ENCODE peak calls at places on chromosomes 13 and 19, in seven cellular contexts. I is AG10803; M is CD4-positive, alpha-beta T cell; C is left ventricle myocardium inferior; J is pancreas; R is HFFc6; E is osteoblast. U is an unnamed sample.

GRCh38 chr13:35548790-35549189 is 72.3 kb upstream of the MAB21L1 start:
- DNase-seq in E (no peak), R (no peak), C (no peak), J (no peak), I (no peak), M (no peak), U (no peak)

GRCh38 chr13:40665061-40665753 is 1.2 kb downstream of the FOXO1 start:
- DNase-seq in I (no peak), C (peak), R (no peak), J (peak), E (peak), M (peak), U (peak)

GRCh38 chr13:46165485-46166220 is 16.3 kb downstream of the LCP1 start:
- DNase-seq in C (no peak), I (no peak), E (no peak), M (no peak), J (no peak), R (no peak), U (peak)

GRCh38 chr13:99875391-99875790 is 96.2 kb downstream of the ZIC5 start:
- DNase-seq in R (no peak), J (no peak), E (no peak), I (no peak), C (no peak), M (no peak), U (no peak)

GRCh38 chr19:29216021-29216420 is 3.1 kb upstream of the UQCRFS1 start:
- DNase-seq in J (no peak), R (no peak), M (no peak), E (no peak), I (no peak), C (no peak), U (no peak)

GRCh38 chr19:48501446-48501960 is 10.1 kb downstream of the LMTK3 start:
- DNase-seq in J (peak), E (peak), R (no peak), I (no peak), C (no peak), M (peak), U (no peak)

GRCh38 chr19:5407356-5407755 is 47.9 kb upstream of the ZNRF4 start:
- DNase-seq in M (no peak), C (no peak), I (peak), J (no peak), R (peak), E (no peak), U (no peak)

GRCh38 chr19:35117017-35117570 is 1.5 kb downstream of the FXYD3 start:
- DNase-seq in J (no peak), M (no peak), E (no peak), C (no peak), R (no peak), I (no peak), U (no peak)

GRCh38 chr13:104085611-104086010 is 1019.4 kb upstream of the SLC10A2 start:
- DNase-seq in M (no peak), R (no peak), I (no peak), E (no peak), C (no peak), J (no peak), U (no peak)

GRCh38 chr19:17227798-17228367 is 1.9 kb downstream of the OCEL1 start:
- DNase-seq in J (no peak), R (no peak), I (no peak), M (no peak), E (peak), C (no peak), U (no peak)

GRCh38 chr19:34181111-34181864 is 9.0 kb downstream of the LSM14A start:
- DNase-seq in C (no peak), E (no peak), R (no peak), I (no peak), M (no peak), J (no peak), U (no peak)

GRCh38 chr13:99378985-99379734 is 72.0 kb upstream of the GPR183 start:
- DNase-seq in I (no peak), J (no peak), R (no peak), M (no peak), E (no peak), C (no peak), U (peak)

GRCh38 chr19:2983351-2984195 is 6.2 kb downstream of the TLE6 start:
- DNase-seq in C (peak), E (peak), I (peak), R (no peak), M (no peak), J (peak), U (peak)

GRCh38 chr19:16154557-16154956 is 11.1 kb downstream of the HSH2D start:
- DNase-seq in J (no peak), C (no peak), M (no peak), E (no peak), I (no peak), R (no peak), U (no peak)

GRCh38 chr13:22877421-22877820 is 303.4 kb upstream of the SGCG start:
- DNase-seq in J (no peak), M (no peak), E (no peak), I (no peak), C (no peak), R (no peak), U (no peak)

GRCh38 chr19:1113278-1113985 is 9.6 kb downstream of the GPX4 start:
- DNase-seq in E (peak), C (peak), R (peak), J (peak), I (peak), M (peak), U (peak)

GRCh38 chr19:10551698-10552301 is 8.1 kb downstream of the ATG4D start:
- DNase-seq in E (peak), C (no peak), R (peak), I (peak), J (peak), M (no peak), U (no peak)

GRCh38 chr13:75675421-75675820 is 39.3 kb downstream of the LMO7 start:
- DNase-seq in C (no peak), I (peak), R (no peak), E (no peak), J (no peak), M (no peak), U (no peak)

DNA sequence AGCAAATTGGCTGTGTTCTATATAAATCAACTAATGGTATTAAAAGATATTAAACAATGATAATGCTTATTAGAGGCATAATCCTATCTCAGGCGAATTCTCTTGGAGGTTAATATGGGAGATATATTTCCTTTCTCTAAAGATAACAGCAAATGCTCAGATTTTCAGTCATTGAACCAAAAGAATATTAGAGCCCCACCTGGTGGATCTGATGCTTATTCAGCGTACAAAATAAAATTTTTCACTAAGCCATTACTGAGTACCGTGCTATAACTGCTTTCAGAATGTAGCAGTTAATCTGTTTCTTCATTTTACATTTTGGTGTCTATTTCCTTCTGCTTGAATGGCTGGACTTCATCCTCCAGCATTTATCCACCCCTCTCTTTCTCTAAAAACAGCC is 143.3 kb upstream of the IPO5 start:
- DNase-seq in I (peak), E (no peak), C (no peak), M (no peak), R (peak), J (no peak), U (no peak)
- TF ChIP-seq CTCF in I (peak), E (peak), C (peak), M (no peak), R (peak), J (peak), U (no peak)

GRCh38 chr19:18489627-18490184 is 32.2 kb downstream of the ELL start:
- DNase-seq in C (no peak), R (no peak), E (peak), I (no peak), M (no peak), J (no peak), U (no peak)

GRCh38 chr19:18487576-18488402 is 34.1 kb downstream of the ELL start:
- DNase-seq in C (no peak), J (no peak), R (no peak), E (peak), I (no peak), M (no peak), U (no peak)

GRCh38 chr19:18488403-18488723 is 33.5 kb downstream of the ELL start:
- DNase-seq in M (no peak), C (no peak), E (peak), I (peak), J (no peak), R (no peak), U (no peak)

GRCh38 chr19:18490719-18491118 is 31.2 kb downstream of the ELL start:
- DNase-seq in E (no peak), M (no peak), R (no peak), J (no peak), C (no peak), I (no peak), U (no peak)

DNA sequence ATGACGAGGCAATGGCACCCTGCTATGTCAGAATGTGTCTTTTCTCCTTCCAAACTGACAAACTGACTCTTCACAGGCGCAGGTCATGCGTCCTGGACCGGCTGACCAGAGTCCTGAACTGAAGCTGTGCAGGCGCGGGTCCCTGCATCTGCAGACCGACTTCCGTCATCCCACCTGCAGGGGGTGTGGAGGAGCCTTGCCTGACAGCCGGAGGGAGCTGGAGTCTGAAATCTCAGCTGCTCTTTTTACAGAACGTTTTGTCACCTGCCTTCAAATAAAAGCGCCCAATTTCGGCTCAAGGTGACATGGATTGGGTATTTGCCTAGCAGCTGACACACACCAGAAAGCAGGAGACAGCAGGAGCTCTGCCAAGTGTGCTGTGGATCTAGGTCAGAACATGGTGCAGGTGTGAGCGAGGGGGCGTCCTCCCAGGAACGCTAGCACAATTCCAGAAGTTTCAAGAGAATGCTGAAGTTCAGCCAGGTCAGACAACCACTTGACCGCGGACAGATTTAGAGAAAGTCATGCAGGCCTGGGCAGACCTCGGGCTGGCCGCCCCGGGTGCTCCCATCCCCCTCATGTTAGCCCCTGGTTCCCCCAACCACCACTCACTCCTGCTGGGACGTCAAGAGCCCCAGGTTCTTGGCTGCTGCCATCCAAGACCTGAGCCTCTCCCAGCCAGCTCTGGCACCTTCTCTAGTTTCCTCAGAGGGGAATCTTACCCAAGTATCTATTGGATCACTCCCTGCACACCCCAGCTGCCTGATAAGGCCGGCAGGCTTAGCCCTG is 32.8 kb downstream of the ELL start:
- DNase-seq in C (no peak), J (peak), R (no peak), E (peak), I (no peak), M (no peak), U (no peak)
- TF ChIP-seq CTCF in C (peak), J (peak), R (no peak), E (peak), I (peak), M (no peak), U (no peak)

DNA sequence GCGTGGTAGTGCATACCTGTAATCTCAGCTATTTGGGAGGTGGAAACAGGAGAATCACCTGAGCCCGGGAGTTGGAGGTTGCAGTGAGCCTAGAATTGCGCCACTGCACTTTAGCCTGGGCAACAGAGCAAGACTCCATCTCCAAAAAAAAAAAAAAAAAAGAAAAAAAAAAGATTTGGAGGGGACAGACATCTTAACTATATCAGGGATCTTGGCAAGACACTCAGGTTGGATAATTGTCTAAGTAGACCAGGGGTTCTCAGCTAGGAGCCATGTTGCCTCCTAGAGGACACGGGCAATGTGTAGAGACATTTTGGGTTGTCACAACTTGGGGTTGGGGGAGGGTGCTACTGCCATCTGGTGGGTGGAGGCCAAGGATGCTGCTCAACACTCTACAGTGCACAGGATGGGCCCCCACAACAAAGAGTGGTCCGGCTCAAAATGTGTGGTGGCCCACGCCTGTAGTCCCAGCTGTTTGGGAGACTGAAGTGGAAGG is 1.9 kb upstream of the ZNF580 start:
- DNase-seq in M (peak), R (peak), J (peak), I (peak), E (peak), C (no peak), U (no peak)
- TF ChIP-seq CTCF in M (peak), R (peak), J (peak), I (peak), E (peak), C (peak), U (peak)

GRCh38 chr19:38952395-38953165 is 21.8 kb downstream of the MRPS12 start:
- DNase-seq in E (peak), M (no peak), J (peak), C (no peak), R (no peak), I (no peak), U (peak)
- TF ChIP-seq CTCF in E (peak), M (peak), J (peak), C (peak), R (peak), I (no peak), U (peak)

DNA sequence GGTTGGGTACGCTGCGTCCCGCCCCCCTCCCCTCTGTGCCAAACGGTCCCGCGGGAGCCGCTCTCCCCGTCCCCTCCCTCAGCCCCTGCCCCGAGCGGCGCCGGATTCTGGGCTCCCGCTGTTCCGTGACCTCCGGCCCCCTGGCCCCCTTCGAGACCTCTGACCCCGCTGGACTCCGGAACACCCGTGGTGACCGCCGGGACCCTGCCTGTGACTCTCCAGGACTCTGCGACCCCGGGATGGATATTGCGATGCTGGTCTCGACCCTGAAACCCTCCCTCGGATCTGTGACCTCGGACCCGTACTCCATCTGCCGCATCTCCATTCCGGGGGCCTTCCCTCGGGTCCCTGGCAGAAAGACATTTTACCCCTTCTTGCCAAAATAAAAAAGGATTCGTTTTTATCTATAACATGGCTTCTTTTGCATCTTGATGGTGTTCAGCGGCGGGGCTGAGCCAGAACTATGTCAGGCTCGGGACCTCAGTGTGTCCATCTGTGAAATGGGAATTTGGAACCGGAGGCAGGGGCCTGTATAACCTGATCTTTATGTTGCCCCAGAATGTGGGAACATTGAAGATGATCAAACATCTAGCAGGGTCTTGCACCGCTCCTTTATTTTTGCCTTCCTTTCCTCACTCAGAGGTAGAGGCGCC is 654 bp upstream of the MEGF8 start:
- DNase-seq in I (no peak), E (peak), M (no peak), J (peak), C (no peak), R (no peak), U (no peak)
- TF ChIP-seq CTCF in I (peak), E (no peak), M (peak), J (no peak), C (no peak), R (no peak), U (no peak)

GRCh38 chr19:42345191-42345812 is 19.9 kb downstream of the MEGF8 start:
- DNase-seq in C (no peak), R (no peak), M (no peak), E (peak), I (peak), J (no peak), U (no peak)

GRCh38 chr19:42344336-42344893 is 19.0 kb downstream of the MEGF8 start:
- DNase-seq in I (no peak), R (no peak), E (peak), J (no peak), C (no peak), M (no peak), U (no peak)

GRCh38 chr19:42348211-42348610 is 22.8 kb downstream of the MEGF8 start:
- DNase-seq in R (no peak), J (no peak), E (peak), C (no peak), M (no peak), I (no peak), U (no peak)

GRCh38 chr19:42343344-42344110 is 18.1 kb downstream of the MEGF8 start:
- DNase-seq in C (no peak), J (no peak), I (no peak), M (no peak), E (peak), R (no peak), U (no peak)
- TF ChIP-seq CTCF in C (no peak), J (no peak), I (no peak), M (no peak), E (no peak), R (peak), U (no peak)